ENCODE peak calls at places on chromosome 10, in eight cellular contexts. One of them, this sample, is unnamed.

GRCh38 chr10:114575417-114576131 is 82.5 kb downstream of the ABLIM1 start:
- DNase-seq in NCI-H1092: no peak
- DNase-seq in Calu3: no peak
- DNase-seq in A549: no peak
- DNase-seq in dorsolateral prefrontal cortex: no peak
- DNase-seq in GM04504: no peak
- DNase-seq in endothelial cell: no peak
- DNase-seq in type B pancreatic cell: no peak
- DNase-seq in this sample: no peak

GRCh38 chr10:5545011-5545410 is 20.2 kb downstream of the CALML3 start:
- DNase-seq in NCI-H1092: no peak
- DNase-seq in Calu3: no peak
- DNase-seq in A549: no peak
- DNase-seq in dorsolateral prefrontal cortex: peak; percentile 16
- DNase-seq in GM04504: no peak
- DNase-seq in endothelial cell: no peak
- DNase-seq in type B pancreatic cell: no peak
- DNase-seq in this sample: no peak

GRCh38 chr10:3789621-3790020 is 4.6 kb upstream of the KLF6 start:
- DNase-seq in NCI-H1092: no peak
- DNase-seq in Calu3: no peak
- DNase-seq in A549: no peak
- DNase-seq in dorsolateral prefrontal cortex: no peak
- DNase-seq in GM04504: no peak
- DNase-seq in endothelial cell: no peak
- DNase-seq in type B pancreatic cell: no peak
- DNase-seq in this sample: no peak

GRCh38 chr10:128210215-128211063 is 84.2 kb upstream of the MKI67 start:
- DNase-seq in NCI-H1092: no peak
- DNase-seq in Calu3: peak; percentile 75
- DNase-seq in A549: peak; percentile 67
- DNase-seq in dorsolateral prefrontal cortex: no peak
- DNase-seq in GM04504: peak; percentile 0
- DNase-seq in endothelial cell: peak; percentile 85
- DNase-seq in type B pancreatic cell: peak; percentile 81
- DNase-seq in this sample: peak; percentile 77

GRCh38 chr10:36254191-36254590 is 612.1 kb upstream of the FZD8 start:
- DNase-seq in NCI-H1092: no peak
- DNase-seq in Calu3: no peak
- DNase-seq in A549: no peak
- DNase-seq in dorsolateral prefrontal cortex: no peak
- DNase-seq in GM04504: peak; percentile 2
- DNase-seq in endothelial cell: no peak
- DNase-seq in type B pancreatic cell: no peak
- DNase-seq in this sample: peak; percentile 1

GRCh38 chr10:70324341-70324861 is 40.6 kb upstream of the NPFFR1 start:
- DNase-seq in NCI-H1092: no peak
- DNase-seq in Calu3: no peak
- DNase-seq in A549: no peak
- DNase-seq in dorsolateral prefrontal cortex: no peak
- DNase-seq in GM04504: no peak
- DNase-seq in endothelial cell: no peak
- DNase-seq in type B pancreatic cell: no peak
- DNase-seq in this sample: no peak

GRCh38 chr10:35041502-35041879 is 48.6 kb downstream of the CUL2 start:
- DNase-seq in NCI-H1092: no peak
- DNase-seq in Calu3: no peak
- DNase-seq in A549: no peak
- DNase-seq in dorsolateral prefrontal cortex: no peak
- DNase-seq in GM04504: no peak
- DNase-seq in endothelial cell: no peak
- DNase-seq in type B pancreatic cell: no peak
- DNase-seq in this sample: no peak

GRCh38 chr10:70418229-70418628 is 14.3 kb downstream of the EIF4EBP2 start:
- DNase-seq in NCI-H1092: no peak
- DNase-seq in Calu3: no peak
- DNase-seq in A549: peak; percentile 10
- DNase-seq in dorsolateral prefrontal cortex: no peak
- DNase-seq in GM04504: no peak
- DNase-seq in endothelial cell: no peak
- DNase-seq in type B pancreatic cell: no peak
- DNase-seq in this sample: no peak

GRCh38 chr10:88401671-88402347 is 181.3 kb downstream of the RNLS start:
- DNase-seq in NCI-H1092: no peak
- DNase-seq in Calu3: no peak
- DNase-seq in A549: no peak
- DNase-seq in dorsolateral prefrontal cortex: no peak
- DNase-seq in GM04504: no peak
- DNase-seq in endothelial cell: no peak
- DNase-seq in type B pancreatic cell: no peak
- DNase-seq in this sample: peak; percentile 26

GRCh38 chr10:90424730-90425129 is 433.1 kb downstream of the HTR7 start:
- DNase-seq in NCI-H1092: no peak
- DNase-seq in Calu3: no peak
- DNase-seq in A549: no peak
- DNase-seq in dorsolateral prefrontal cortex: no peak
- DNase-seq in GM04504: no peak
- DNase-seq in endothelial cell: no peak
- DNase-seq in type B pancreatic cell: no peak
- DNase-seq in this sample: no peak

GRCh38 chr10:33635967-33636366 is 301.5 kb upstream of the NRP1 start:
- DNase-seq in NCI-H1092: no peak
- DNase-seq in Calu3: no peak
- DNase-seq in A549: no peak
- DNase-seq in dorsolateral prefrontal cortex: no peak
- DNase-seq in GM04504: no peak
- DNase-seq in endothelial cell: no peak
- DNase-seq in type B pancreatic cell: no peak
- DNase-seq in this sample: no peak

GRCh38 chr10:44858988-44859387 is 52.1 kb upstream of the TMEM72 start:
- DNase-seq in NCI-H1092: no peak
- DNase-seq in Calu3: no peak
- DNase-seq in A549: no peak
- DNase-seq in dorsolateral prefrontal cortex: no peak
- DNase-seq in GM04504: no peak
- DNase-seq in endothelial cell: no peak
- DNase-seq in type B pancreatic cell: no peak
- DNase-seq in this sample: no peak